ENCODE peak calls at places on chromosome 6, in ten cellular contexts. J, X, P, S, R, F, C, K, T and U are unnamed samples.

GRCh38 chr6:2171728-2172127 is 73.7 kb downstream of the GMDS start:
- DNase-seq in J (no peak), X (no peak), P (no peak), S (no peak), R (no peak), F (no peak), C (no peak), K (no peak), T (no peak), U (no peak)

GRCh38 chr6:48775157-48775556 is 664.2 kb upstream of the PTCHD4 start:
- DNase-seq in J (no peak), X (no peak), P (no peak), S (no peak), R (no peak), F (no peak), C (peak; percentile 3), K (no peak), T (peak; percentile 34), U (peak; percentile 80)

GRCh38 chr6:87755697-87756671 is 54.0 kb upstream of the AKIRIN2 start:
- DNase-seq in J (no peak), X (no peak), P (no peak), S (no peak), R (no peak), F (no peak), C (peak; percentile 60), K (no peak), T (peak; percentile 28), U (no peak)

GRCh38 chr6:42140051-42140450 is 2.4 kb downstream of the C6orf132 start:
- DNase-seq in J (no peak), X (no peak), P (peak; percentile 89), S (no peak), R (no peak), F (peak; percentile 66), C (no peak), K (no peak), T (peak; percentile 71), U (no peak)

GRCh38 chr6:152135755-152136448 is 328.4 kb downstream of the ESR1 start:
- DNase-seq in J (no peak), X (no peak), P (no peak), S (no peak), R (no peak), F (no peak), C (no peak), K (no peak), T (no peak), U (no peak)

GRCh38 chr6:53359843-53360834 is 11.4 kb upstream of the ELOVL5 start:
- DNase-seq in J (no peak), X (no peak), P (no peak), S (no peak), R (no peak), F (no peak), C (peak; percentile 58), K (no peak), T (peak; percentile 72), U (peak; percentile 85)

GRCh38 chr6:125363360-125364121 is 61.8 kb upstream of the HDDC2 start:
- DNase-seq in J (peak; percentile 58), X (peak; percentile 72), P (peak; percentile 14), S (no peak), R (peak; percentile 80), F (peak; percentile 66), C (peak; percentile 73), K (peak; percentile 50), T (peak; percentile 54), U (peak; percentile 39)

GRCh38 chr6:162032620-162033019 is 694.9 kb downstream of the PRKN start:
- DNase-seq in J (no peak), X (no peak), P (no peak), S (no peak), R (no peak), F (no peak), C (peak; percentile 61), K (no peak), T (peak; percentile 61), U (no peak)

GRCh38 chr6:44268095-44268628 is 2.1 kb upstream of the TMEM151B start:
- DNase-seq in J (peak; percentile 28), X (peak; percentile 75), P (peak; percentile 61), S (peak; percentile 63), R (peak; percentile 95), F (peak; percentile 65), C (peak; percentile 38), K (no peak), T (peak; percentile 59), U (peak; percentile 54)

GRCh38 chr6:128655978-128656498 is 135.6 kb upstream of the PTPRK start:
- DNase-seq in J (no peak), X (no peak), P (peak; percentile 88), S (no peak), R (no peak), F (no peak), C (peak; percentile 91), K (no peak), T (peak; percentile 88), U (peak; percentile 68)

GRCh38 chr6:145137425-145137824 is 597.9 kb downstream of the EPM2A start:
- DNase-seq in J (no peak), X (no peak), P (no peak), S (no peak), R (peak; percentile 49), F (no peak), C (peak; percentile 7), K (no peak), T (peak; percentile 63), U (peak; percentile 28)
- TF ChIP-seq CTCF in J (no peak), X (no peak), P (no peak), S (no peak), R (peak; percentile 59), F (no peak), C (peak; percentile 1), K (no peak), T (peak; percentile 18), U (no peak)

GRCh38 chr6:89596056-89596455 is 42.5 kb downstream of the LYRM2 start:
- DNase-seq in J (no peak), X (no peak), P (no peak), S (no peak), R (no peak), F (no peak), C (no peak), K (no peak), T (no peak), U (no peak)

GRCh38 chr6:89599727-89600126 is 38.8 kb downstream of the LYRM2 start:
- DNase-seq in J (no peak), X (peak; percentile 19), P (no peak), S (no peak), R (no peak), F (no peak), C (no peak), K (peak; percentile 17), T (no peak), U (no peak)

GRCh38 chr6:89596484-89596883 is 42.1 kb downstream of the LYRM2 start:
- DNase-seq in J (no peak), X (no peak), P (no peak), S (no peak), R (no peak), F (no peak), C (no peak), K (no peak), T (no peak), U (no peak)

GRCh38 chr6:89597372-89597771 is 41.2 kb downstream of the LYRM2 start:
- DNase-seq in J (no peak), X (no peak), P (no peak), S (no peak), R (no peak), F (no peak), C (no peak), K (no peak), T (no peak), U (no peak)

DNA sequence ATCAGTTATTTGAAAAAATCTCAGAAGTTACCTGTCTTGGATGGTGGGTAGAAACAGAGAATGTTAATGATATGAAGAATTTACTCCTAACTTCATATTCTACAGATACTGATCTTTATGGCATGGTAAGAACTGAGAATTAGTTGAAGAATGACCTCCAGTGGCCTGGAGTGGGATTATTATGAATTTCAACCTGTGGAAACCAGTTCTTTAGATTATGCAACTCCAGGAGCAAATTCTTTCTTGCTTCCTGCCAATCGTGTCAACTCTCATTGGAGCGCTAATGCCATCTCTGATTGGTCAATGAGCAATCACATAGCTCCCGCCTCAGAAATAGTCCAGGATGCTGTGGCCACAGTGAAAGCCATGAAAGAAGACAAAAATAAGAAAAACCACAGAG is 40.6 kb downstream of the LYRM2 start:
- DNase-seq in J (no peak), X (no peak), P (peak; percentile 91), S (no peak), R (peak; percentile 54), F (no peak), C (peak; percentile 5), K (no peak), T (peak; percentile 19), U (peak; percentile 10)
- TF ChIP-seq CTCF in J (no peak), X (no peak), P (peak; percentile 12), S (no peak), R (no peak), F (no peak), C (no peak), K (no peak), T (no peak), U (no peak)

GRCh38 chr6:71190809-71191208 is 97.8 kb upstream of the OGFRL1 start:
- DNase-seq in J (no peak), X (no peak), P (peak; percentile 30), S (no peak), R (peak; percentile 51), F (no peak), C (peak; percentile 54), K (no peak), T (peak; percentile 61), U (peak; percentile 58)
- TF ChIP-seq CTCF in J (no peak), X (peak; percentile 34), P (peak; percentile 57), S (peak; percentile 52), R (peak; percentile 42), F (no peak), C (peak; percentile 7), K (peak; percentile 32), T (peak; percentile 18), U (peak; percentile 41)

GRCh38 chr6:133550026-133550425 is 308.9 kb downstream of the EYA4 start:
- DNase-seq in J (no peak), X (no peak), P (no peak), S (no peak), R (no peak), F (no peak), C (no peak), K (no peak), T (no peak), U (no peak)

GRCh38 chr6:133551436-133551835 is 310.3 kb downstream of the EYA4 start:
- DNase-seq in J (no peak), X (no peak), P (no peak), S (no peak), R (no peak), F (no peak), C (no peak), K (no peak), T (no peak), U (no peak)

GRCh38 chr6:133555726-133556125 is 314.6 kb downstream of the EYA4 start:
- DNase-seq in J (no peak), X (no peak), P (no peak), S (no peak), R (no peak), F (no peak), C (peak; percentile 11), K (no peak), T (no peak), U (no peak)

GRCh38 chr6:133551847-133552331 is 310.7 kb downstream of the EYA4 start:
- DNase-seq in J (peak; percentile 24), X (no peak), P (peak; percentile 16), S (no peak), R (no peak), F (no peak), C (peak; percentile 99), K (no peak), T (peak; percentile 98), U (peak; percentile 93)

DNA sequence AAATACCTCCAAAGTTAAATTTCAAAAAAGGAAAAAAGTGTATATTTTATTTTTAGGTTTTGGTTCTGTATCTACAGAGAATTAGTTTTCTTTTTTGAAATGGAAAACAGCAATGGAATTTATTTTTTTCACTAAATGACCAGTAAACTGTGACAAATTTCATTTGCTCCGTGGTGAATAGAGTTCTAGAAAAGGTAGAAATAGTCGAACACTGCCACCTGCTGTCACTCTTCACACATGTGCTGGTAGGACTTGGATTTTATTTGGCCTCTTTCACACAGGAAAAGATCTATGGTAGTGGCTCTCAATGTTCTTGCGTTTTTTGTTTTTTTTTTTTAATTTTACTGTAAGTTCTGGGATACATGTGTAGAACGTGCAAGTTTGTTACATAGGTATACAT is 312.5 kb downstream of the EYA4 start:
- DNase-seq in J (peak; percentile 23), X (peak; percentile 53), P (peak; percentile 34), S (no peak), R (peak; percentile 76), F (no peak), C (peak; percentile 76), K (no peak), T (peak; percentile 81), U (peak; percentile 68)
- TF ChIP-seq CTCF in J (peak; percentile 63), X (peak; percentile 72), P (peak; percentile 77), S (peak; percentile 36), R (peak; percentile 77), F (peak; percentile 39), C (peak; percentile 65), K (peak; percentile 29), T (peak; percentile 60), U (peak; percentile 63)